ENCODE peak calls at places on chromosomes 1 and 21, in six cellular contexts. A, T, Y, L, Z and X are unnamed samples. For H3K9me3, the result is how much of the 10 kb centered on the place peaks cover.

GRCh38 chr1:148362930-148363810 is 119.9 kb downstream of the PPIAL4G start:
- DNase-seq in A (no peak), T (no peak), Y (no peak), L (no peak), Z (no peak), X (no peak)

GRCh38 chr21:20802631-20803260 is 195.5 kb upstream of the NCAM2 start:
- DNase-seq in A (no peak), T (no peak), Y (no peak), L (no peak), Z (no peak), X (no peak)

GRCh38 chr1:65572701-65573421 is 152.4 kb downstream of the LEPR start:
- DNase-seq in A (no peak), T (no peak), Y (no peak), L (no peak), Z (no peak), X (no peak)

GRCh38 chr1:246782120-246782900 is 58.1 kb downstream of the SCCPDH start:
- DNase-seq in A (peak), T (peak), Y (no peak), L (peak), Z (no peak), X (no peak)

GRCh38 chr1:155199792-155200191 is 7.9 kb downstream of the THBS3 start:
- DNase-seq in A (no peak), T (no peak), Y (no peak), L (no peak), Z (no peak), X (no peak)

GRCh38 chr1:81452693-81453344 is 347.9 kb upstream of the ADGRL2 start:
- DNase-seq in A (no peak), T (no peak), Y (no peak), L (no peak), Z (no peak), X (no peak)

GRCh38 chr1:176241385-176242015 is 34.4 kb upstream of the COP1 start:
- DNase-seq in A (no peak), T (no peak), Y (peak), L (peak), Z (no peak), X (no peak)

GRCh38 chr1:33244809-33245186 is 11.5 kb upstream of the ZNF362 start:
- DNase-seq in A (no peak), T (no peak), Y (no peak), L (no peak), Z (no peak), X (no peak)

GRCh38 chr1:25072461-25072860 is 142.4 kb upstream of the RUNX3 start:
- DNase-seq in A (no peak), T (no peak), Y (no peak), L (no peak), Z (no peak), X (no peak)

GRCh38 chr1:110874303-110875215 is 1.6 kb downstream of the CD53 start:
- DNase-seq in A (no peak), T (no peak), Y (peak), L (no peak), Z (no peak), X (no peak)
- H3K4me3 ChIP-seq in A (peak), T (peak), Y (no peak), L (no peak), Z (no peak), X (no peak)

GRCh38 chr1:14598007-14598497 is 433 bp upstream of the KAZN start:
- DNase-seq in A (no peak), T (no peak), Y (no peak), L (no peak), Z (no peak), X (no peak)

GRCh38 chr1:14599173-14599754 is 779 bp downstream of the KAZN start:
- DNase-seq in A (no peak), T (no peak), Y (no peak), L (no peak), Z (no peak), X (no peak)

GRCh38 chr1:14596591-14596990 is 1.9 kb upstream of the KAZN start:
- DNase-seq in A (no peak), T (no peak), Y (no peak), L (no peak), Z (no peak), X (no peak)

GRCh38 chr1:14598498-14599172 is at the start of gene KAZN:
- DNase-seq in A (peak), T (peak), Y (no peak), L (no peak), Z (no peak), X (no peak)

GRCh38 chr1:14597343-14598006 is 1.0 kb upstream of the KAZN start:
- DNase-seq in A (no peak), T (no peak), Y (no peak), L (no peak), Z (no peak), X (no peak)
- H3K9me3 ChIP-seq in A (under half), T (under half), Y (under half), L (under half), Z (under half), X (under half)

GRCh38 chr1:6179564-6180175 is 451 bp downstream of the CHD5 start:
- DNase-seq in A (no peak), T (no peak), Y (no peak), L (no peak), Z (no peak), X (no peak)
- H3K4me3 ChIP-seq in A (no peak), T (peak), Y (peak), L (no peak), Z (no peak), X (no peak)

GRCh38 chr1:197801111-197801482 is 25.8 kb upstream of the DENND1B start:
- DNase-seq in A (no peak), T (no peak), Y (no peak), L (no peak), Z (no peak), X (no peak)

GRCh38 chr1:197798492-197798891 is 23.2 kb upstream of the DENND1B start:
- DNase-seq in A (no peak), T (no peak), Y (no peak), L (no peak), Z (no peak), X (no peak)

GRCh38 chr1:197801684-197802083 is 26.4 kb upstream of the DENND1B start:
- DNase-seq in A (no peak), T (no peak), Y (no peak), L (no peak), Z (no peak), X (no peak)

GRCh38 chr1:197799271-197799670 is 24.0 kb upstream of the DENND1B start:
- DNase-seq in A (no peak), T (no peak), Y (peak), L (no peak), Z (no peak), X (no peak)

GRCh38 chr1:197800379-197801110 is 25.3 kb upstream of the DENND1B start:
- DNase-seq in A (no peak), T (no peak), Y (no peak), L (no peak), Z (no peak), X (no peak)
- H3K9me3 ChIP-seq in A (under half), T (under half), Y (under half), L (under half), Z (under half), X (under half)

GRCh38 chr1:89126234-89126580 is 293 bp upstream of the GBP2 start:
- DNase-seq in A (no peak), T (no peak), Y (no peak), L (no peak), Z (no peak), X (no peak)
- H3K4me3 ChIP-seq in A (peak), T (peak), Y (peak), L (peak), Z (peak), X (no peak)

GRCh38 chr1:247964933-247965332 is at the start of gene OR2AK2:
- DNase-seq in A (no peak), T (no peak), Y (no peak), L (no peak), Z (no peak), X (no peak)
- H3K9me3 ChIP-seq in A (under half), T (under half), Y (under half), L (under half), Z (under half), X (under half)